ENCODE peak calls at places on chromosomes 1 and 21, in nine cellular contexts. L is endothelial cell of umbilical vein, K is adrenal gland, I is suprapubic skin, M is ovary, P is IMR-90, V is body of pancreas, S is heart left ventricle, Y is Peyer's patch. W is an unnamed sample.

GRCh38 chr21:32096411-32096810 is 182.4 kb downstream of the MIS18A start:
- DNase-seq in M (no peak), V (no peak), S (peak; percentile 38), Y (no peak), K (no peak), I (no peak), L (peak; percentile 17), P (no peak), W (no peak)

GRCh38 chr1:187051618-187052232 is 223.0 kb downstream of the PLA2G4A start:
- DNase-seq in S (no peak), V (peak; percentile 6), I (no peak), Y (no peak), M (no peak), K (no peak), P (peak; percentile 58), L (peak; percentile 62), W (no peak)

GRCh38 chr21:16842716-16843115 is 670.1 kb upstream of the CXADR start:
- DNase-seq in I (no peak), P (peak; percentile 4), K (no peak), Y (no peak), L (no peak), S (no peak), V (no peak), M (no peak), W (no peak)

GRCh38 chr1:179079113-179079761 is 2.6 kb upstream of the TOR3A start:
- DNase-seq in V (peak; percentile 77), I (no peak), P (peak; percentile 81), M (peak; percentile 72), K (peak; percentile 63), L (peak; percentile 69), Y (peak; percentile 59), S (peak; percentile 41), W (peak; percentile 50)

GRCh38 chr1:11523746-11524464 is 45.0 kb downstream of the DISP3 start:
- DNase-seq in I (peak; percentile 66), P (no peak), V (no peak), Y (no peak), S (no peak), M (no peak), L (no peak), K (no peak), W (peak; percentile 39)

GRCh38 chr1:202286622-202287097 is 55.1 kb downstream of the UBE2T start:
- DNase-seq in L (peak; percentile 60), S (peak; percentile 76), P (peak; percentile 1), I (no peak), Y (no peak), V (peak; percentile 53), K (peak; percentile 84), M (peak; percentile 26), W (no peak)

GRCh38 chr1:248924696-248925532 is 18.9 kb downstream of the PGBD2 start:
- DNase-seq in L (peak; percentile 50), V (peak; percentile 56), K (peak; percentile 60), M (no peak), I (no peak), S (peak; percentile 38), P (peak; percentile 39), Y (no peak), W (no peak)

GRCh38 chr1:117433943-117434342 is 66.7 kb downstream of the MAN1A2 start:
- DNase-seq in V (no peak), M (no peak), I (no peak), S (no peak), Y (no peak), L (no peak), K (no peak), P (no peak), W (no peak)

GRCh38 chr21:27045281-27045985 is 78.5 kb upstream of the ADAMTS5 start:
- DNase-seq in K (no peak), I (no peak), V (no peak), L (no peak), P (no peak), Y (no peak), M (no peak), S (no peak), W (no peak)

GRCh38 chr1:113874017-113874879 is 2.7 kb upstream of the PTPN22 start:
- DNase-seq in P (peak; percentile 8), M (no peak), V (peak; percentile 73), K (no peak), S (no peak), I (no peak), Y (peak; percentile 40), L (peak; percentile 32), W (no peak)

GRCh38 chr1:200305806-200306205 is 104.0 kb downstream of the ZNF281 start:
- DNase-seq in I (no peak), Y (no peak), K (no peak), L (no peak), S (no peak), V (no peak), P (no peak), M (no peak), W (no peak)

GRCh38 chr1:200310824-200311223 is 99.0 kb downstream of the ZNF281 start:
- DNase-seq in V (no peak), L (no peak), I (no peak), K (no peak), P (no peak), Y (no peak), M (no peak), S (no peak), W (no peak)

GRCh38 chr1:200307755-200308066 is 102.1 kb downstream of the ZNF281 start:
- DNase-seq in Y (no peak), K (no peak), P (no peak), M (no peak), I (no peak), L (no peak), S (no peak), V (no peak), W (no peak)

GRCh38 chr1:200304146-200304545 is 105.7 kb downstream of the ZNF281 start:
- DNase-seq in L (no peak), P (no peak), K (no peak), M (no peak), I (no peak), V (no peak), Y (no peak), S (no peak), W (no peak)

GRCh38 chr1:200306954-200307754 is 102.7 kb downstream of the ZNF281 start:
- DNase-seq in P (peak; percentile 46), K (no peak), L (peak; percentile 50), S (no peak), Y (no peak), V (peak; percentile 46), M (no peak), I (no peak), W (no peak)
- H3K4me1 ChIP-seq in P (peaks cover under 1% of the 10 kb centered on the region), K (peaks cover 9% of the 10 kb centered on the region), L (no peaks in the 10 kb centered on the region), S (no peaks in the 10 kb centered on the region), Y (no peaks in the 10 kb centered on the region), V (no peaks in the 10 kb centered on the region), M (no peaks in the 10 kb centered on the region), I (peaks cover 4% of the 10 kb centered on the region), W (no peaks in the 10 kb centered on the region)

GRCh38 chr1:46132529-46133180 is at the start of gene PIK3R3:
- DNase-seq in M (peak; percentile 97), K (peak; percentile 99), P (peak; percentile 99), I (peak; percentile 99), Y (peak; percentile 88), V (peak; percentile 98), S (peak; percentile 99), L (peak; percentile 99), W (peak; percentile 98)
- TF ChIP-seq POLR2A in M (peak; percentile 73), K (peak; percentile 100), P (peak; percentile 99), I (peak; percentile 82), Y (peak; percentile 80), V (peak; percentile 96), S (peak; percentile 86), L (peak; percentile 99), W (peak; percentile 78)

DNA sequence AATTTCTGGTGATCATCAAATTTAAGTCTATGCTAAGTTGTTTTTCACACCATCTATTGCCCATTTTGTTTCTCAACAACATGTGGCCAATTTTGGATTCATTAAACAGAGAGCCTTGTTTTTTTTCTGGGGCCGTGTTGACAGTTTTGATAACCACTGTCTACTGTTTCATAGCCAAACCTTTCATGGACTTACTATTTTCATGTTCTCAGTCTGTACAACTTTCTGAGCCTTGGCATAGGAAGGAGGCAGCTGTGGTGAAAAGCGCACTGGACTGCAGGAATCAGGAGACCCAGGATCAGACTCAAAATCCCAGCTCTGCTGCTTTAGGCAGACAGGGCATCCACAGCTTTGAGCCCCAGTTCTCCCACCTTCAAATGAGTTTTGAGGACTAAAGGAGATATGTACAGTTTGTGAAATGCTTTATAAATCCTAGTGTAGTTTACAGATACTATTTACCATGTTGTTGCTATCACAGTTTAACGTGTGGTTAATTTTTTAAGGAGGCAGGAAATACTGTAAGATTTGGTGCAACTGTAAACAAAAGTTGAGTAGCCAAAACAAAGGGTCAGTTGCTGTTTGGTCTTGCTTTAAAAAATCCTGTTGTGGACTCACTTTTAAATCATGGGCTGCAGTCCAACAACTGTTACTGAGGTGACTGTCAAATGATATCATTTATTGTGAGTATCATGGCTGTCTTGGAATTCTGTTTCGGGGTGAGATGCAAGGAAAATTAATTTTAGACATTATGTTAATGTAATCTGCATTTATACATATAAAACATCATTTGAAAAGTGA is 2.9 kb downstream of the MACO1 start:
- DNase-seq in K (no peak), M (no peak), Y (no peak), S (no peak), I (no peak), L (peak; percentile 18), P (no peak), V (no peak), W (no peak)
- H3K4me1 ChIP-seq in K (peaks cover 57% of the 10 kb centered on the region), M (peaks cover 10% of the 10 kb centered on the region), Y (no peaks in the 10 kb centered on the region), S (peaks cover 46% of the 10 kb centered on the region), I (peaks cover 52% of the 10 kb centered on the region), L (peaks cover 42% of the 10 kb centered on the region), P (peaks cover 11% of the 10 kb centered on the region), V (peaks cover 56% of the 10 kb centered on the region), W (peaks cover 4% of the 10 kb centered on the region)

DNA sequence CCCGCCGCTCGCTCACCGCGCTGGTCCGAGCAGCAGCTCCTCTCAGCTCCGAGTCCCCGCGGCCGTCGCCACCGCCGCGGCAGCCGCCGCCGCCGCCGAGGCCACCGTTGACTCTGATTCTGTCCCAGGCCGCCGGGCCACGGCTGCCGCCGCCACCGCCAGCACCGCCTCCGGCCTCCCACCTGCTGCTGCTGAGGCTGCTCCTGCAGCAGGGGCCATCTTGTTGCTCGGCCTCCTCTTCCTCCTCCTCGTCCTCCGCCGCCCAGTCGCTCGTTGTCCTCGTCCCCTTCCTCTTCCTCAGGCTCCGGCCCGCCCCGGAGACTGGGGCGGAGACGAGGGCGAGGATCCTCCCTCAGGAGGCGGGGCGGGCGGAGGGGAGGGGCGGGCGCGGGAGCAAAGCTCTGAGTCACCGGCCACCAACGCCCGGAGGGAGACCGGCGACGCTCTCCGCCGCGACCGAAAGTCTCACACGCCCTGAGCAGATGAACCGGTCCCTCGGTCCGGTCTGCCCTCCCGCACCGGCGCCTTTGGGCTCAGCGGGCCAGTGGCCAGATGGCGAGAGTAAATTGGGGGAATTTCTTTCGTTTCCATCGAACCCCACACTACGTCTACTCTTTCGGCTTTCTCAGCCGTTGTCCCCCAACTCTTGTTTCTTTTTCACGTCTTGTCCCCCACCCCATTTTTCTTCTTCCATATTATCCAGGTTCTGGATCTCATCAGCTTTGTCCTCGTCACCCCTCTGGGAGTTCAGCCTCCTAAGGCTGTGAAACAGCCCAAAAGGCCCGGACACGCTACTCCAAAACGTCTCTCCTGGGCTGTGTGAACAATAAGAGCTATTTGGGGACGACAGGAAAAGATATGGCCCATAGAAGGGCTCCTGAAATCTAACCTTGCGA is at the start of gene RC3H1:
- DNase-seq in Y (peak; percentile 88), S (peak; percentile 94), L (peak; percentile 91), V (peak; percentile 90), M (peak; percentile 87), I (peak; percentile 94), K (peak; percentile 91), P (peak; percentile 75), W (peak; percentile 95)
- TF ChIP-seq POLR2A in Y (peak; percentile 97), S (peak; percentile 86), L (peak; percentile 74), V (peak; percentile 99), M (peak; percentile 89), I (peak; percentile 26), K (peak; percentile 91), P (peak; percentile 91), W (peak; percentile 89)